ENCODE peak calls at places on chromosome 7, in nine cellular contexts. K is H9, X is HCT116, B is mesenchymal stem cell, W is MM.1S, Q is neural progenitor cell, T is IMR-90, F is GM23248, M is K562. O is an unnamed sample. For H3K27me3, the result is how much of the 10 kb centered on the place peaks cover.

GRCh38 chr7:137592232-137592896 is 248.8 kb upstream of the PTN start:
- DNase-seq in K (peak), X (peak), B (peak), W (peak), Q (peak), T (peak), F (peak), M (peak), O (peak)

GRCh38 chr7:71345485-71345884 is 213.5 kb downstream of the GALNT17 start:
- DNase-seq in K (no peak), X (no peak), B (no peak), W (no peak), Q (no peak), T (no peak), F (no peak), M (no peak), O (no peak)

GRCh38 chr7:118369987-118370386 is 145.5 kb downstream of the ANKRD7 start:
- DNase-seq in K (no peak), X (no peak), B (no peak), W (no peak), Q (no peak), T (no peak), F (no peak), M (peak), O (no peak)

GRCh38 chr7:108010377-108010776 is 7.4 kb upstream of the LAMB1 start:
- DNase-seq in K (no peak), X (no peak), B (no peak), W (no peak), Q (no peak), T (no peak), F (no peak), M (no peak), O (no peak)

GRCh38 chr7:156768698-156769472 is 124.1 kb downstream of the LMBR1 start:
- DNase-seq in K (no peak), X (no peak), B (no peak), W (peak), Q (no peak), T (no peak), F (no peak), M (no peak), O (no peak)

GRCh38 chr7:84017653-84018052 is 176.9 kb downstream of the SEMA3A start:
- DNase-seq in K (no peak), X (no peak), B (no peak), W (no peak), Q (peak), T (no peak), F (peak), M (no peak), O (no peak)

GRCh38 chr7:82441916-82442478 is 1.6 kb downstream of the CACNA2D1 start:
- DNase-seq in K (no peak), X (no peak), B (peak), W (no peak), Q (peak), T (peak), F (peak), M (no peak), O (no peak)

GRCh38 chr7:127057918-127058317 is 194.8 kb downstream of the GRM8 start:
- DNase-seq in K (no peak), X (no peak), B (no peak), W (no peak), Q (no peak), T (no peak), F (no peak), M (peak), O (no peak)

GRCh38 chr7:116809636-116810266 is 52.6 kb upstream of the CAPZA2 start:
- DNase-seq in K (no peak), X (peak), B (peak), W (peak), Q (peak), T (peak), F (peak), M (peak), O (peak)

GRCh38 chr7:121081327-121081936 is 92.9 kb downstream of the CPED1 start:
- DNase-seq in K (no peak), X (peak), B (peak), W (peak), Q (peak), T (peak), F (peak), M (peak), O (peak)

GRCh38 chr7:116316838-116317612 is 106.7 kb downstream of the TES start:
- DNase-seq in K (no peak), X (peak), B (peak), W (no peak), Q (peak), T (peak), F (peak), M (no peak), O (no peak)

GRCh38 chr7:151628846-151629604 is 109.3 kb upstream of the RHEB start:
- DNase-seq in K (peak), X (no peak), B (no peak), W (no peak), Q (peak), T (no peak), F (no peak), M (no peak), O (no peak)

GRCh38 chr7:124898523-124898922 is 31.1 kb downstream of the POT1 start:
- DNase-seq in K (no peak), X (no peak), B (peak), W (peak), Q (no peak), T (peak), F (peak), M (no peak), O (no peak)

GRCh38 chr7:32100508-32100907 is 30.3 kb upstream of the PDE1C start:
- DNase-seq in K (no peak), X (no peak), B (no peak), W (no peak), Q (no peak), T (no peak), F (no peak), M (no peak), O (no peak)

GRCh38 chr7:106170216-106170615 is 58.1 kb upstream of the SYPL1 start:
- DNase-seq in K (no peak), X (no peak), B (no peak), W (no peak), Q (no peak), T (no peak), F (no peak), M (no peak), O (no peak)

GRCh38 chr7:157871681-157872080 is 534.9 kb downstream of the DNAJB6 start:
- DNase-seq in K (no peak), X (no peak), B (no peak), W (no peak), Q (no peak), T (no peak), F (no peak), M (no peak), O (no peak)

GRCh38 chr7:157442456-157442855 is 105.7 kb downstream of the DNAJB6 start:
- DNase-seq in K (no peak), X (no peak), B (no peak), W (no peak), Q (no peak), T (no peak), F (no peak), M (no peak), O (no peak)

GRCh38 chr7:95589031-95589430 is 7.3 kb downstream of the PDK4 start:
- DNase-seq in K (no peak), X (no peak), B (no peak), W (no peak), Q (no peak), T (no peak), F (no peak), M (no peak), O (no peak)

GRCh38 chr7:143882020-143882610 is 19.9 kb downstream of the TCAF1 start:
- DNase-seq in K (peak), X (no peak), B (peak), W (no peak), Q (peak), T (peak), F (peak), M (no peak), O (no peak)

GRCh38 chr7:116139007-116139406 is 71.3 kb upstream of the TES start:
- DNase-seq in K (no peak), X (no peak), B (no peak), W (no peak), Q (peak), T (peak), F (peak), M (no peak), O (no peak)

GRCh38 chr7:130021105-130021834 is 29.9 kb downstream of the ZC3HC1 start:
- DNase-seq in K (no peak), X (no peak), B (no peak), W (no peak), Q (no peak), T (no peak), F (no peak), M (no peak), O (no peak)

GRCh38 chr7:6628045-6628444 is 9.1 kb upstream of the ZNF316 start:
- DNase-seq in K (no peak), X (no peak), B (no peak), W (no peak), Q (no peak), T (no peak), F (no peak), M (no peak), O (no peak)

GRCh38 chr7:47890125-47890524 is 58.1 kb downstream of the PKD1L1 start:
- DNase-seq in K (no peak), X (no peak), B (no peak), W (no peak), Q (no peak), T (no peak), F (no peak), M (no peak), O (no peak)

GRCh38 chr7:106947244-106947728 is 82.2 kb downstream of the PIK3CG start:
- DNase-seq in K (peak), X (peak), B (peak), W (peak), Q (peak), T (peak), F (peak), M (peak), O (peak)

GRCh38 chr7:151794508-151795167 is 82.3 kb downstream of the PRKAG2 start:
- DNase-seq in K (no peak), X (no peak), B (no peak), W (no peak), Q (no peak), T (peak), F (peak), M (no peak), O (no peak)

GRCh38 chr7:150463461-150463860 is 13.0 kb downstream of the GIMAP8 start:
- DNase-seq in K (no peak), X (no peak), B (no peak), W (no peak), Q (no peak), T (no peak), F (no peak), M (no peak), O (no peak)

GRCh38 chr7:106283831-106284515 is 810 bp downstream of the NAMPT start:
- DNase-seq in K (no peak), X (no peak), B (peak), W (peak), Q (no peak), T (peak), F (peak), M (peak), O (peak)

GRCh38 chr7:116588641-116589594 is 64.1 kb downstream of the CAV1 start:
- DNase-seq in K (no peak), X (peak), B (peak), W (peak), Q (peak), T (peak), F (peak), M (peak), O (peak)

GRCh38 chr7:104296266-104296665 is 32.1 kb upstream of the LHFPL3 start:
- DNase-seq in K (no peak), X (no peak), B (no peak), W (no peak), Q (no peak), T (no peak), F (no peak), M (no peak), O (no peak)

GRCh38 chr7:42227931-42228591 is 8.9 kb downstream of the GLI3 start:
- DNase-seq in K (peak), X (no peak), B (peak), W (no peak), Q (peak), T (peak), F (peak), M (no peak), O (no peak)

GRCh38 chr7:116713918-116714317 is 41.9 kb downstream of the MET start:
- DNase-seq in K (no peak), X (no peak), B (no peak), W (no peak), Q (no peak), T (peak), F (peak), M (no peak), O (no peak)

GRCh38 chr7:116899308-116899707 is 36.9 kb downstream of the CAPZA2 start:
- DNase-seq in K (no peak), X (no peak), B (peak), W (no peak), Q (no peak), T (no peak), F (peak), M (no peak), O (no peak)

GRCh38 chr7:129466796-129467195 is 32.6 kb downstream of the STRIP2 start:
- DNase-seq in K (no peak), X (no peak), B (no peak), W (no peak), Q (no peak), T (no peak), F (no peak), M (no peak), O (no peak)

GRCh38 chr7:26599982-26600381 is 264.4 kb downstream of the SKAP2 start:
- DNase-seq in K (no peak), X (no peak), B (no peak), W (no peak), Q (no peak), T (no peak), F (no peak), M (no peak), O (no peak)

GRCh38 chr7:117169907-117170306 is 153.0 kb downstream of the WNT2 start:
- DNase-seq in K (no peak), X (no peak), B (no peak), W (no peak), Q (no peak), T (no peak), F (no peak), M (no peak), O (no peak)

GRCh38 chr7:108488902-108489538 is 32.8 kb upstream of the NRCAM start:
- DNase-seq in K (no peak), X (no peak), B (no peak), W (no peak), Q (peak), T (no peak), F (no peak), M (peak), O (no peak)

GRCh38 chr7:116327751-116328150 is 117.4 kb downstream of the TES start:
- DNase-seq in K (no peak), X (peak), B (peak), W (no peak), Q (no peak), T (peak), F (peak), M (peak), O (no peak)

GRCh38 chr7:92837214-92837749 is 909 bp upstream of the CDK6 start:
- DNase-seq in K (no peak), X (no peak), B (no peak), W (no peak), Q (peak), T (peak), F (peak), M (peak), O (no peak)

DNA sequence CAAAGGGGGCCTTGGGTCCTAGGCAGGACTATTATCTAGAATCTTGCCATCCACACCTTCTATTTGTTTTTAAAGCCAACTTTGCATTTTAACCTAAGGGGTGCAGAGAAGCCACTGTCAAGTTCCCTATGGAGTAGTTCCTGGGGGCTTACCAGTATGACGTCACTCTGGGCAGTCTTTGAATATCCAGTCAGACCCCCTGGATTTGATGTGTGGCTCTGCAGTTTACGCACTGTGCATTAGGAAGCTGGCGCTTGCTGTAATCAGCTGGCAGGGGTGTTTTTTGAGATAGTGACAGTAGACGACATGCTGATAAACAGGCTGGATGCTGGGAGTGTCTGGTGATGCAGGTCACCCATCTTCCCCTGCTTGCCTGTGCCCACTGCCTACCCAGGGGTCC is 892.7 kb upstream of the ZNF722 start:
- DNase-seq in K (no peak), X (no peak), B (no peak), W (no peak), Q (no peak), T (no peak), F (no peak), M (no peak), O (no peak)
- H3K9ac ChIP-seq in K (no peak), X (no peak), B (no peak), W (no peak), Q (no peak), T (no peak), F (no peak), M (no peak), O (no peak)

DNA sequence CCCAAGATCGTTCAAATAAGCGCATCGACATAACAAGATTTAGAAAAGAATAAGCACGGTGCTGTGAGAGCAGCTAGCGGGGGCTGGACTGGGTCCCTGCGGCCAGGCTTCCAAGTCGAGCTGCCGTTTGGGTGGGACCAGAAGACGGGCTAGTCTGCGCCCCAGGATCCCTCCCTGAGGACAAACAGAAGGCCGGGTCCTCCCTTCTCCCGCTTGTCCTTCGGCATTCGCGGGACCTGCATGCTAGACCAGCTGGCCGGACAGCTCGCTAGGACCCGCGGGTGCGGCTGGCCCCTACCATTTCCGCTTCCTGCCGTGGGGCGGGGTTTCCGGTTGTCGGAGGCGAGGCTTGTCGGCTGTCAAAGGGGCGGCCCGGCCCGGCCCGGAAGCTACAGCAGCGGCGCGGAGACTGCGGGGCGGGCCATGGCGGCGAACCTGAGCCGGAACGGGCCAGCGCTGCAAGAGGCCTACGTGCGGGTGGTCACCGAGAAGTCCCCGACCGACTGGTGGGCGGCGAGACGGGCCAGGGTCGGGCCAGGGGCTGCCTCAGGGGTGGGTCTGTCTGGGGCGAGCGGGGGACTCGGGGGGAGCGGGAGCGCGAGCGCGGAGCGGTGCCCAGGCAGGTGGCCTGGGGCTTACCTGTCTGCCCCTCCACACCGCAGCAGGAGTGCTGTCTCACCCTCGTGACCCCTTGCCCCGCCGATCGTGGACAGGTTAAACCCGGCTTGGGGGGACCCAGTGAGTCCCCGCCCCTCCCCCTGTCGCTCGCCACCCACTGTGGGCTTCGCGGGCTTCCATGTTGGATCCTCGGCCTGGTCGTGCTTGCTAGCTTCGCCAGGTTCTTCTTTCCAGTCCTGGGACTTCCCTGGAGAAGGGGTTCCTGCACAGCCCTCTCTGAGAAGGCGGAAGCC is at the start of gene DBNL:
- DNase-seq in K (peak), X (peak), B (peak), W (peak), Q (peak), T (peak), F (peak), M (peak), O (peak)
- H2AFZ ChIP-seq in K (peak), X (no peak), B (peak), W (peak), Q (peak), T (peak), F (peak), M (peak), O (peak)

GRCh38 chr7:142862401-142863400 is 7.8 kb downstream of the EPHB6 start:
- DNase-seq in K (no peak), X (no peak), B (no peak), W (no peak), Q (no peak), T (no peak), F (no peak), M (no peak), O (no peak)

GRCh38 chr7:142857625-142858024 is 2.7 kb downstream of the EPHB6 start:
- DNase-seq in K (no peak), X (no peak), B (no peak), W (no peak), Q (no peak), T (no peak), F (no peak), M (no peak), O (no peak)

GRCh38 chr7:142859411-142859810 is 4.5 kb downstream of the EPHB6 start:
- DNase-seq in K (no peak), X (no peak), B (no peak), W (no peak), Q (no peak), T (no peak), F (no peak), M (no peak), O (no peak)

GRCh38 chr7:142860968-142861367 is 6.1 kb downstream of the EPHB6 start:
- DNase-seq in K (no peak), X (no peak), B (no peak), W (no peak), Q (no peak), T (no peak), F (no peak), M (no peak), O (no peak)

DNA sequence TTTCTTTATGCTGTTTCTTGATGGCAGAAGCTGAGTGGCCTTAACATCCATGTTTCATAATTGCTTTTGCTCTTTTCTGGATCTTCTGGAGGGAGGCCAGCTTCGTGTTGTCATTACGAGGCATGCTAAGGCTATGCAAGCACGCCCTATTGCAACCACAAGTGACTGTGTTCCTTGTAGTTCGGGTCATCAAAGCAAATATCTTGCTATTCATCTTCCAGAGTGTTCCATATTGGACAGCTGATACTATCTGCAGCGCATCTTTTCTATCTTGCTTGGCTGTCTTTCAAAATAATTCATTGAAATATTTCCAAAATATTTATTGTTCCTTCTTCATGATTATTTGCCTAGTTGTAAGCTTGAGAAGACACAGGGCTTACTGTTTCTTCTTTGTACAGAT is 5.0 kb downstream of the EPHB6 start:
- DNase-seq in K (no peak), X (no peak), B (peak), W (no peak), Q (no peak), T (peak), F (peak), M (no peak), O (no peak)
- H3K27me3 ChIP-seq in K (under half), X (under half), B (under half), W (under half), Q (under half), T (under half), F (under half), M (under half), O (under half)

GRCh38 chr7:142696456-142697179 is 52.7 kb upstream of the PRSS1 start:
- DNase-seq in K (no peak), X (no peak), B (no peak), W (no peak), Q (no peak), T (no peak), F (no peak), M (no peak), O (no peak)
- H3K9ac ChIP-seq in K (no peak), X (no peak), B (no peak), W (no peak), Q (no peak), T (no peak), F (no peak), M (no peak), O (no peak)

DNA sequence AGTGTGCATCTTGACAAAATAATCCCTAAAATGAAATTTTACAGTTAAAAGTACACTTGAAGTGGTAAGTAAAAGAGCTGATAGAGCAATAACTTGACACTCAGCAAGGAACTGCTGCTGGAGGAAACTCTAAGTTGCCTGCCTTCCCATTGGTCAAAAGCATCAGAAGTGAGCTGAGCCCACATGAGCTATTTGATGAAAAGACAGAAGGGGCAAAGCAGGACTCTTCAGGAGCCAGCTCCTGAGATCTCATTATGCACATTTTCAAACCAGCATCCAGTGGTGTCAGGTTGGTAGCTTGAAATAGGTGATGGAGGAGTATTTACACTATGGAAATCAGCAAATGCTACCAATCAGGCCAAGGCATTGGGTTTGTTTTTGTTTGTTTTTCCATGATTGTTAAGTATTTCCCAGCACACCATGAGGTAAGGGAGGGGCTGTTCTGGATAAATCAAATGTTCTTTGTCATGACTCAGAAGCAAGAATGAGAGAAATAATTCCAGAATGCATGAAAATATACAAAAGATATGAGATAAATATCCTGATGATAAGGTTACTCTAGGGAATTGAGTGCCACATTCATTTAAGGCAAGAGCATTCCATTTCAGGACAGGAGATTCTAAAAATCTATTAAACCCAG is 316.6 kb downstream of the SNX13 start:
- DNase-seq in K (no peak), X (no peak), B (peak), W (no peak), Q (no peak), T (peak), F (peak), M (no peak), O (no peak)
- H2AFZ ChIP-seq in K (no peak), X (no peak), B (no peak), W (no peak), Q (peak), T (no peak), F (no peak), M (no peak), O (no peak)

O was measured in Karpas-422.